ENCODE peak calls at places on chromosomes 16 and 17, in four cellular contexts. One of them, this sample, is unnamed.

GRCh38 chr17:41333098-41333497 is 17.5 kb downstream of the KRT33A start:
- DNase-seq in PC-3: no peak
- DNase-seq in GM23248: no peak
- DNase-seq in IMR-90: no peak
- DNase-seq in this sample: no peak

GRCh38 chr16:63602206-63602927 is 1519.5 kb downstream of the CDH11 start:
- DNase-seq in GM23248: no peak
- DNase-seq in PC-3: no peak
- DNase-seq in IMR-90: no peak
- DNase-seq in this sample: no peak

GRCh38 chr17:12318614-12319266 is 298.1 kb downstream of the MAP2K4 start:
- DNase-seq in IMR-90: peak; percentile 51
- DNase-seq in GM23248: no peak
- DNase-seq in PC-3: no peak
- DNase-seq in this sample: no peak

GRCh38 chr17:1515640-1516402 is 591 bp downstream of the INPP5K start:
- DNase-seq in GM23248: peak; percentile 92
- DNase-seq in IMR-90: peak; percentile 91
- DNase-seq in PC-3: peak; percentile 71
- DNase-seq in this sample: peak; percentile 77

GRCh38 chr16:29694384-29695195 is 15.6 kb downstream of the QPRT start:
- DNase-seq in PC-3: no peak
- DNase-seq in GM23248: no peak
- DNase-seq in IMR-90: no peak
- DNase-seq in this sample: no peak

GRCh38 chr17:496761-497586 is 144.4 kb upstream of the RPH3AL start:
- DNase-seq in PC-3: no peak
- DNase-seq in IMR-90: peak; percentile 59
- DNase-seq in GM23248: peak; percentile 70
- DNase-seq in this sample: no peak

GRCh38 chr17:69857412-69857835 is 217.6 kb upstream of the KCNJ16 start:
- DNase-seq in GM23248: peak; percentile 82
- DNase-seq in PC-3: peak; percentile 97
- DNase-seq in IMR-90: peak; percentile 95
- DNase-seq in this sample: peak; percentile 74

GRCh38 chr17:42247734-42248133 is 28.5 kb downstream of the STAT5B start:
- DNase-seq in GM23248: peak; percentile 82
- DNase-seq in IMR-90: peak; percentile 81
- DNase-seq in PC-3: no peak
- DNase-seq in this sample: peak; percentile 68

GRCh38 chr17:66038125-66038524 is 153.8 kb downstream of the CEP112 start:
- DNase-seq in IMR-90: no peak
- DNase-seq in PC-3: no peak
- DNase-seq in GM23248: no peak
- DNase-seq in this sample: no peak

GRCh38 chr16:31486036-31486435 is 3.1 kb downstream of the SLC5A2 start:
- DNase-seq in PC-3: no peak
- DNase-seq in IMR-90: no peak
- DNase-seq in GM23248: no peak
- DNase-seq in this sample: no peak

GRCh38 chr17:16496820-16497489 is 5.0 kb upstream of the LRRC75A start:
- DNase-seq in PC-3: no peak
- DNase-seq in IMR-90: no peak
- DNase-seq in GM23248: no peak
- DNase-seq in this sample: no peak

GRCh38 chr16:9357829-9358228 is 266.4 kb downstream of the HAPSTR1 start:
- DNase-seq in PC-3: no peak
- DNase-seq in GM23248: no peak
- DNase-seq in IMR-90: no peak
- DNase-seq in this sample: no peak

GRCh38 chr16:64090327-64090726 is 1031.5 kb downstream of the CDH11 start:
- DNase-seq in GM23248: no peak
- DNase-seq in PC-3: no peak
- DNase-seq in IMR-90: no peak
- DNase-seq in this sample: no peak

GRCh38 chr17:75250009-75250471 is 11.4 kb downstream of the GGA3 start:
- DNase-seq in GM23248: peak; percentile 61
- DNase-seq in PC-3: no peak
- DNase-seq in IMR-90: peak; percentile 18
- DNase-seq in this sample: no peak

GRCh38 chr16:12802661-12803060 is 1.0 kb downstream of the CPPED1 start:
- DNase-seq in GM23248: peak; percentile 22
- DNase-seq in IMR-90: no peak
- DNase-seq in PC-3: no peak
- DNase-seq in this sample: no peak

GRCh38 chr16:648071-648785 is 937 bp upstream of the WDR90 start:
- DNase-seq in PC-3: no peak
- DNase-seq in GM23248: peak; percentile 61
- DNase-seq in IMR-90: no peak
- DNase-seq in this sample: peak; percentile 23

GRCh38 chr17:44906987-44907681 is 7.9 kb upstream of the EFTUD2 start:
- DNase-seq in IMR-90: peak; percentile 38
- DNase-seq in PC-3: no peak
- DNase-seq in GM23248: no peak
- DNase-seq in this sample: no peak

GRCh38 chr17:80031691-80032480 is 3.8 kb downstream of the TBC1D16 start:
- DNase-seq in GM23248: no peak
- DNase-seq in IMR-90: no peak
- DNase-seq in PC-3: no peak
- DNase-seq in this sample: no peak

GRCh38 chr17:28949185-28950016 is 1.9 kb downstream of the PHF12 start:
- DNase-seq in GM23248: peak; percentile 89
- DNase-seq in PC-3: peak; percentile 26
- DNase-seq in IMR-90: no peak
- DNase-seq in this sample: peak; percentile 69

GRCh38 chr17:14604920-14605599 is 304.2 kb downstream of the HS3ST3B1 start:
- DNase-seq in IMR-90: no peak
- DNase-seq in PC-3: no peak
- DNase-seq in GM23248: no peak
- DNase-seq in this sample: no peak

GRCh38 chr17:2192367-2193028 is 111.1 kb downstream of the SMG6 start:
- DNase-seq in IMR-90: peak; percentile 99
- DNase-seq in GM23248: peak; percentile 93
- DNase-seq in PC-3: peak; percentile 88
- DNase-seq in this sample: peak; percentile 96

GRCh38 chr16:64362193-64362592 is 759.7 kb downstream of the CDH11 start:
- DNase-seq in IMR-90: peak; percentile 52
- DNase-seq in PC-3: peak; percentile 77
- DNase-seq in GM23248: peak; percentile 72
- DNase-seq in this sample: peak; percentile 8

GRCh38 chr17:33749171-33749570 is 456.1 kb upstream of the ASIC2 start:
- DNase-seq in IMR-90: no peak
- DNase-seq in GM23248: no peak
- DNase-seq in PC-3: no peak
- DNase-seq in this sample: no peak

GRCh38 chr16:88071908-88072307 is 120.7 kb downstream of the BANP start:
- DNase-seq in PC-3: no peak
- DNase-seq in GM23248: no peak
- DNase-seq in IMR-90: no peak
- DNase-seq in this sample: no peak

GRCh38 chr16:928526-928925 is 42.3 kb downstream of the LMF1 start:
- DNase-seq in IMR-90: no peak
- DNase-seq in PC-3: no peak
- DNase-seq in GM23248: no peak
- DNase-seq in this sample: no peak

DNA sequence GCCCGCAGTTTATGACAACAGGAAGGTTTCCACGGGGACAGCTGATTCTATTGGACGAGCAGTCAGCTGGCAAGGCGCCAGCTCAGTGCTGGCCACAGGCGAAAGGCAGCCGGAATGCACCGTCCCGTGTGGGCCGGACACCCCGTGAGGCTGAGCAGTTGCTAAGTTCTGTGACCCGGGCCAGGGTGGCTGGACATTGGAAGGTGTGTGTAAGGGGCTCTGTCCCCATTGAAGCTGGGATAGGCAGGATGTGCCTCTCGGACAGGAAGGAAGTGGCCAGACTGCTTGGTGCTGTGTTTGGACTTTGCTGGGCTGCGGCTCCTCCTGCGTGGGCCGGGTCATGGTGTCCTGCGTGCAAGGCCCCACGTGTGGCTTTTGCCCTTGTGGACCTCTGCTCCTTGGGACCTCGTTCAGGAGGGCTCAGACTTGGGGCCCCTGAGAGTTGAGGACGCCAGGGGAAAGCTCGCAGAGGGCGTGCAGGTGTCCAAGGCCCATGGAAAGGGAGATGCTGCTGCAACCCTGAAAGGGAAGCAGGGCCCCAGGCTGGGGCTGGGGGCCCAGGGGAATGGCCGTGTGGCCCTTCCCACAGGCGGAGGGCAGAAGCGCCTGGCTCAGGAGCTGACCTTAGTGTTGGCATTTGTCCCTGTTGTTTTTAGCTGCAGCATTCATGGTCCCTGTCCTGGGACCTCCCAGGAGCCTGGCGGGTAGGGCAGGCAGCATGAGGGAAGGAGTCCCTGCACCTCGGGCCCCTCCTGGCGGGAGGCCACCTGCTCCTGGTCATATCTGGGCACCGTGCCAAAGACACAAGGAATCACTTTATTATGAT is 10.0 kb downstream of the BAIAP2 start:
- DNase-seq in IMR-90: peak; percentile 79
- DNase-seq in PC-3: peak; percentile 75
- DNase-seq in GM23248: peak; percentile 71
- DNase-seq in this sample: peak; percentile 66
- H3K9ac ChIP-seq in IMR-90: no peak overlapping the region
- H3K9ac ChIP-seq in PC-3: peak overlapping the region; percentile 8
- H3K9ac ChIP-seq in GM23248: no peak overlapping the region
- H3K9ac ChIP-seq in this sample: peak overlapping the region; percentile 63

DNA sequence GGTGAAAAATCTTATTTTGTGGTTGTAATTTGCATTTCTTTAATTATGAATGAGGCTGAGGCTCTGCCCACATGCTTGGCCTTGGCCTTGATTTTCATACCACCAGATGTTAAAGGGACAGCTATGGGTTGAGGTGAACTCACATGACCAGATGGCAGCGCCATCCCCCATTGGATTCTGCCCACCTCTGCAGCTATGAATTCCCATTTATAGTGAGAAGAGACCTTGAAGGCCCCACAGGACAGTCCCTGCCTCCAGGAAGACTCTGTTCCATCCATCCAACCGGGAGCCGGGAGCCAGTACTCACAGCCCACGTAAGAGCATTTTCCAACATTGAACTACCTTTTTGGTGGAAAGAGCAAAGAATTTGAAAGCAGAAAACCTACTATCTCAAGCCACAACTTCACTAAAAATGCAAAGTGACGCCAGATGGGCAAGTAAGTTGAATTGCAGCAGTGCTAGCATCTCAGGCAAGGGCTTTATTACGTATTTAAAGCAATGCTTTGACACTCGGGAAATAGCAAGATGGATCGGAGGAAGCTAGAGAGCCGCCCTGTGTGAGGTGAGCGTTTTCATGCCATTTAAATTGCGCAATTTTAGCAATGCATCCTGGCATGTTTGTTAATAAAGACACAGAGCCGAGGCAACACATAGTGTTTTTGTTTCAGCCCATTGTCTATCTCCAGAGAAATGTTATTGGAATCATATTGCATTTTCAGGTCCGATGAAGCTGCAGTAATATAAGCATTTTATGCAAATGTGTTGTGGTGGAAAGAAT is 273.5 kb upstream of the TNRC6C start:
- DNase-seq in GM23248: no peak
- DNase-seq in IMR-90: no peak
- DNase-seq in PC-3: no peak
- DNase-seq in this sample: no peak
- H3K27me3 ChIP-seq in GM23248: peaks cover 17% of the 10 kb centered on the region
- H3K27me3 ChIP-seq in IMR-90: peaks cover 11% of the 10 kb centered on the region
- H3K27me3 ChIP-seq in PC-3: peaks cover 70% of the 10 kb centered on the region
- H3K27me3 ChIP-seq in this sample: no peaks in the 10 kb centered on the region

DNA sequence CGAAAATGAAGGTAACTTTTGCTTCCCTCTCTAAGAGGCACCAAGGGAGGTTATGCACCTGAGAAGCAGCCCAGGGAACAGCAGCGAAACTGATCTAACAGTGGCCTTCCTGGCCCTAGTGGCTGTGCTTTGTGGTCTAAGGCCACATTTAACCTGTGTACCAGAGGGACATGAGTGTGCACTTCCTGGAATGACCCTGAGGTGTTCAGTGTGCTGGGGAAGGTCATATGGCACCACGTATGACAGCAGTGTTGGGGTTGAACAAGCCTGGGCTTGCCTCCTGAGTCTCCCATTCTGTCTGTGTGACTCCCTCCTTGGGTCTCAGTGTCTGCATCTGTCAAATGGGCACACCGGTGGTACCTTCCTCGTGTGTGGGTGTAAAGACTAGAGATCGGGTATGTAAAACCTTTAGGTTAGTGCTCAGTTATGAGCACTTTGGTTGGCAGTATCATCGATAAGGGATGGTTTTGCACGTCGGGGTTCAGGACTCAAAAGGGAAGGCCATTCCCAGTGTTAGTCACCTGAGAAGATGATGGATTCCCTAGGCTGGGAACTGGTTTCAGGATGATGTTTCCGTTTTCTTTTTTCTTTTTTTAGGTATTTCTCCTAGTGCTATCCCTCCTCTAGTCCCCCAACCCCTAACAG is 31.9 kb downstream of the PLCG2 start:
- DNase-seq in GM23248: no peak
- DNase-seq in IMR-90: no peak
- DNase-seq in PC-3: no peak
- DNase-seq in this sample: peak; percentile 17
- H3K9ac ChIP-seq in GM23248: no peak overlapping the region
- H3K9ac ChIP-seq in IMR-90: no peak overlapping the region
- H3K9ac ChIP-seq in PC-3: no peak overlapping the region
- H3K9ac ChIP-seq in this sample: no peak overlapping the region

DNA sequence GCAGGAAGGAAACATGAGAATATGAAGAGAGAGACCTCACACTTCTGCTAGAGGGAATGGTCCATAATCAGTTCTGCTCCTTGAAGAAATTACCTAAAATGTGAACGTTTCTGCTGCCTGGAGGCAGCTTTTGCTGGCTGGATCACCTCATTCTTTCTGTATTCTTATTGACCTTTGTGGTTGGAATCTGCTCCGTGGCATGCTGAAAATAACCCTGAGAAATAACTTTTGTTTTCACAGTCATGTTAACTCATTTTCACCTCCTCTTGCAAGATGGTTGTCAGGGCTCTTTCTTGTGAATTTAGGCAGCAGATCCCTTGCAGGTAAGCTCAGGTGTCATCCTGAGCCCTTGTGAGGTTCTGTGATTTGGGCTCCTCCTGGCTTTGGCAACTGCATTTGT is 70.2 kb downstream of the IRF8 start:
- DNase-seq in PC-3: no peak
- DNase-seq in IMR-90: peak; percentile 47
- DNase-seq in GM23248: peak; percentile 54
- DNase-seq in this sample: peak; percentile 18
- H3K27me3 ChIP-seq in PC-3: peaks cover 19% of the 10 kb centered on the region
- H3K27me3 ChIP-seq in IMR-90: peaks cover 39% of the 10 kb centered on the region
- H3K27me3 ChIP-seq in GM23248: peaks cover 52% of the 10 kb centered on the region
- H3K27me3 ChIP-seq in this sample: no peaks in the 10 kb centered on the region

GRCh38 chr16:17589898-17590297 is 119.1 kb upstream of the XYLT1 start:
- DNase-seq in IMR-90: no peak
- DNase-seq in PC-3: no peak
- DNase-seq in GM23248: no peak
- DNase-seq in this sample: no peak

GRCh38 chr16:17590711-17591654 is 120.2 kb upstream of the XYLT1 start:
- DNase-seq in PC-3: no peak
- DNase-seq in IMR-90: no peak
- DNase-seq in GM23248: peak; percentile 72
- DNase-seq in this sample: no peak

GRCh38 chr16:17585449-17586080 is 114.8 kb upstream of the XYLT1 start:
- DNase-seq in PC-3: no peak
- DNase-seq in GM23248: no peak
- DNase-seq in IMR-90: no peak
- DNase-seq in this sample: peak; percentile 65
- H3K9ac ChIP-seq in PC-3: no peak overlapping the region
- H3K9ac ChIP-seq in GM23248: no peak overlapping the region
- H3K9ac ChIP-seq in IMR-90: no peak overlapping the region
- H3K9ac ChIP-seq in this sample: no peak overlapping the region